ENCODE peak calls at places on chromosomes 2 and 18, in nine cellular contexts. One of them, this sample, is unnamed.

GRCh38 chr2:52594036-52594435 is 1173.6 kb upstream of the CHAC2 start:
- DNase-seq in adrenal gland: no peak
- DNase-seq in BJ: no peak
- DNase-seq in lower lobe of right lung: no peak
- DNase-seq in astrocyte of the spinal cord: peak; percentile 45
- DNase-seq in endothelial cell: no peak
- DNase-seq in GM12865: no peak
- DNase-seq in AG04450: no peak
- DNase-seq in kidney: no peak
- DNase-seq in this sample: no peak

GRCh38 chr2:196101325-196101981 is 32.8 kb upstream of the DNAH7 start:
- DNase-seq in endothelial cell: no peak
- DNase-seq in adrenal gland: no peak
- DNase-seq in lower lobe of right lung: no peak
- DNase-seq in AG04450: no peak
- DNase-seq in astrocyte of the spinal cord: peak; percentile 59
- DNase-seq in BJ: no peak
- DNase-seq in GM12865: peak; percentile 75
- DNase-seq in kidney: no peak
- DNase-seq in this sample: peak; percentile 36

GRCh38 chr2:66897181-66897580 is 462.3 kb downstream of the MEIS1 start:
- DNase-seq in kidney: no peak
- DNase-seq in astrocyte of the spinal cord: peak; percentile 20
- DNase-seq in endothelial cell: no peak
- DNase-seq in adrenal gland: no peak
- DNase-seq in GM12865: no peak
- DNase-seq in AG04450: no peak
- DNase-seq in BJ: no peak
- DNase-seq in lower lobe of right lung: no peak
- DNase-seq in this sample: peak; percentile 42

GRCh38 chr2:26018184-26018716 is 15.6 kb upstream of the RAB10 start:
- DNase-seq in adrenal gland: peak; percentile 84
- DNase-seq in lower lobe of right lung: peak; percentile 81
- DNase-seq in AG04450: peak; percentile 59
- DNase-seq in GM12865: no peak
- DNase-seq in BJ: peak; percentile 36
- DNase-seq in endothelial cell: no peak
- DNase-seq in astrocyte of the spinal cord: peak; percentile 88
- DNase-seq in kidney: peak; percentile 93
- DNase-seq in this sample: peak; percentile 91

GRCh38 chr2:109321570-109321969 is 192.6 kb downstream of the SH3RF3 start:
- DNase-seq in AG04450: no peak
- DNase-seq in adrenal gland: no peak
- DNase-seq in astrocyte of the spinal cord: no peak
- DNase-seq in BJ: no peak
- DNase-seq in lower lobe of right lung: no peak
- DNase-seq in GM12865: no peak
- DNase-seq in kidney: no peak
- DNase-seq in endothelial cell: no peak
- DNase-seq in this sample: peak; percentile 71

GRCh38 chr2:214533511-214533910 is 122.7 kb downstream of the VWC2L start:
- DNase-seq in endothelial cell: no peak
- DNase-seq in kidney: no peak
- DNase-seq in adrenal gland: no peak
- DNase-seq in astrocyte of the spinal cord: peak; percentile 22
- DNase-seq in lower lobe of right lung: no peak
- DNase-seq in BJ: no peak
- DNase-seq in GM12865: no peak
- DNase-seq in AG04450: no peak
- DNase-seq in this sample: no peak

GRCh38 chr18:45255142-45255890 is 360.0 kb upstream of the SLC14A2 start:
- DNase-seq in kidney: no peak
- DNase-seq in AG04450: peak; percentile 88
- DNase-seq in astrocyte of the spinal cord: peak; percentile 91
- DNase-seq in GM12865: no peak
- DNase-seq in BJ: peak; percentile 90
- DNase-seq in lower lobe of right lung: no peak
- DNase-seq in adrenal gland: no peak
- DNase-seq in endothelial cell: no peak
- DNase-seq in this sample: peak; percentile 89

GRCh38 chr2:38835015-38835601 is 40.6 kb downstream of the DHX57 start:
- DNase-seq in BJ: no peak
- DNase-seq in kidney: no peak
- DNase-seq in endothelial cell: peak; percentile 21
- DNase-seq in GM12865: peak; percentile 17
- DNase-seq in lower lobe of right lung: no peak
- DNase-seq in adrenal gland: no peak
- DNase-seq in astrocyte of the spinal cord: peak; percentile 17
- DNase-seq in AG04450: no peak
- DNase-seq in this sample: peak; percentile 45

GRCh38 chr2:139162957-139163356 is 382.8 kb upstream of the NXPH2 start:
- DNase-seq in AG04450: no peak
- DNase-seq in GM12865: no peak
- DNase-seq in lower lobe of right lung: no peak
- DNase-seq in kidney: no peak
- DNase-seq in BJ: no peak
- DNase-seq in adrenal gland: no peak
- DNase-seq in endothelial cell: no peak
- DNase-seq in astrocyte of the spinal cord: no peak
- DNase-seq in this sample: no peak

GRCh38 chr2:63300835-63301234 is 250.2 kb downstream of the OTX1 start:
- DNase-seq in AG04450: no peak
- DNase-seq in endothelial cell: no peak
- DNase-seq in kidney: no peak
- DNase-seq in GM12865: peak; percentile 13
- DNase-seq in lower lobe of right lung: no peak
- DNase-seq in astrocyte of the spinal cord: no peak
- DNase-seq in BJ: no peak
- DNase-seq in adrenal gland: no peak
- DNase-seq in this sample: peak; percentile 0

GRCh38 chr2:95166065-95166763 is 605 bp downstream of the ZNF2 start:
- DNase-seq in GM12865: no peak
- DNase-seq in endothelial cell: no peak
- DNase-seq in BJ: no peak
- DNase-seq in astrocyte of the spinal cord: no peak
- DNase-seq in AG04450: no peak
- DNase-seq in lower lobe of right lung: no peak
- DNase-seq in adrenal gland: no peak
- DNase-seq in kidney: no peak
- DNase-seq in this sample: no peak

GRCh38 chr2:163774862-163775261 is 39.1 kb upstream of the FIGN start:
- DNase-seq in AG04450: peak; percentile 13
- DNase-seq in endothelial cell: no peak
- DNase-seq in lower lobe of right lung: no peak
- DNase-seq in adrenal gland: no peak
- DNase-seq in GM12865: no peak
- DNase-seq in kidney: no peak
- DNase-seq in astrocyte of the spinal cord: peak; percentile 86
- DNase-seq in BJ: peak; percentile 53
- DNase-seq in this sample: peak; percentile 93

GRCh38 chr2:239717319-239717675 is 307.8 kb downstream of the NDUFA10 start:
- DNase-seq in kidney: no peak
- DNase-seq in lower lobe of right lung: no peak
- DNase-seq in GM12865: no peak
- DNase-seq in BJ: no peak
- DNase-seq in astrocyte of the spinal cord: no peak
- DNase-seq in endothelial cell: no peak
- DNase-seq in AG04450: no peak
- DNase-seq in adrenal gland: no peak
- DNase-seq in this sample: no peak

GRCh38 chr2:239716536-239717318 is 308.4 kb downstream of the NDUFA10 start:
- DNase-seq in BJ: no peak
- DNase-seq in adrenal gland: no peak
- DNase-seq in AG04450: no peak
- DNase-seq in astrocyte of the spinal cord: no peak
- DNase-seq in endothelial cell: no peak
- DNase-seq in GM12865: no peak
- DNase-seq in kidney: no peak
- DNase-seq in lower lobe of right lung: peak; percentile 43
- DNase-seq in this sample: no peak

GRCh38 chr2:239715606-239716005 is 309.5 kb downstream of the NDUFA10 start:
- DNase-seq in GM12865: no peak
- DNase-seq in adrenal gland: no peak
- DNase-seq in AG04450: no peak
- DNase-seq in lower lobe of right lung: peak; percentile 28
- DNase-seq in astrocyte of the spinal cord: no peak
- DNase-seq in BJ: no peak
- DNase-seq in kidney: no peak
- DNase-seq in endothelial cell: no peak
- DNase-seq in this sample: no peak

GRCh38 chr2:239716009-239716408 is 309.1 kb downstream of the NDUFA10 start:
- DNase-seq in kidney: no peak
- DNase-seq in adrenal gland: no peak
- DNase-seq in AG04450: no peak
- DNase-seq in lower lobe of right lung: no peak
- DNase-seq in astrocyte of the spinal cord: no peak
- DNase-seq in GM12865: no peak
- DNase-seq in BJ: no peak
- DNase-seq in endothelial cell: no peak
- DNase-seq in this sample: no peak

GRCh38 chr2:239717706-239718105 is 307.4 kb downstream of the NDUFA10 start:
- DNase-seq in endothelial cell: no peak
- DNase-seq in adrenal gland: no peak
- DNase-seq in astrocyte of the spinal cord: no peak
- DNase-seq in AG04450: no peak
- DNase-seq in kidney: no peak
- DNase-seq in lower lobe of right lung: peak; percentile 46
- DNase-seq in GM12865: no peak
- DNase-seq in BJ: no peak
- DNase-seq in this sample: no peak
- TF ChIP-seq CTCF in endothelial cell: no peak
- TF ChIP-seq CTCF in adrenal gland: no peak
- TF ChIP-seq CTCF in astrocyte of the spinal cord: no peak
- TF ChIP-seq CTCF in AG04450: no peak
- TF ChIP-seq CTCF in kidney: no peak
- TF ChIP-seq CTCF in lower lobe of right lung: no peak
- TF ChIP-seq CTCF in GM12865: no peak
- TF ChIP-seq CTCF in BJ: no peak
- TF ChIP-seq CTCF in this sample: no peak

GRCh38 chr2:229971298-229971790 is 49.0 kb downstream of the FBXO36 start:
- DNase-seq in BJ: no peak
- DNase-seq in adrenal gland: no peak
- DNase-seq in GM12865: no peak
- DNase-seq in kidney: no peak
- DNase-seq in astrocyte of the spinal cord: no peak
- DNase-seq in AG04450: no peak
- DNase-seq in lower lobe of right lung: no peak
- DNase-seq in endothelial cell: no peak
- DNase-seq in this sample: no peak

GRCh38 chr2:229970406-229970805 is 48.1 kb downstream of the FBXO36 start:
- DNase-seq in BJ: no peak
- DNase-seq in adrenal gland: no peak
- DNase-seq in kidney: no peak
- DNase-seq in GM12865: no peak
- DNase-seq in lower lobe of right lung: no peak
- DNase-seq in AG04450: no peak
- DNase-seq in astrocyte of the spinal cord: no peak
- DNase-seq in endothelial cell: no peak
- DNase-seq in this sample: no peak

DNA sequence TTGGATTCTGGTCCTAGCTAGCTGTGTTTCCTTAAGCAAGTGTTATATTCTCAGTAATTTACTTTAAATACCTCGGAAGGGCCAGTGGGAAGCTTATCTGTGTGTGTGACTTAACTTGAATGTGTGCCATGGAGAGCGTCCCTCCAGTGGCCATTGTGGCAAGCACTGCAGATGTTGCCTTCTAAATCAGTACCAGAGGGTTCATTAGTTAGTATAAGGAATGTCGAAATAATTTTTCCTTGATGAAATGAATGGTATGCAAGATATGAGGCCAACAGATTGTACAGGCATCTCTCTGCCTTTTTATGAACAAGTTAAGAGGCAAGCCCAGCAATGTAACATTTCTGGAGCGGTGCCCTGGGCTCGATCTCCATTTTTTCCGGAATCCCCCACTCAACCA is 52.0 kb downstream of the FBXO36 start:
- DNase-seq in endothelial cell: no peak
- DNase-seq in lower lobe of right lung: no peak
- DNase-seq in GM12865: no peak
- DNase-seq in kidney: no peak
- DNase-seq in AG04450: peak; percentile 24
- DNase-seq in astrocyte of the spinal cord: peak; percentile 6
- DNase-seq in adrenal gland: no peak
- DNase-seq in BJ: peak; percentile 72
- DNase-seq in this sample: peak; percentile 94
- TF ChIP-seq CTCF in endothelial cell: no peak
- TF ChIP-seq CTCF in lower lobe of right lung: peak; percentile 10
- TF ChIP-seq CTCF in GM12865: no peak
- TF ChIP-seq CTCF in kidney: peak; percentile 10
- TF ChIP-seq CTCF in AG04450: peak; percentile 41
- TF ChIP-seq CTCF in astrocyte of the spinal cord: no peak
- TF ChIP-seq CTCF in adrenal gland: peak; percentile 28
- TF ChIP-seq CTCF in BJ: peak; percentile 53
- TF ChIP-seq CTCF in this sample: peak; percentile 31

DNA sequence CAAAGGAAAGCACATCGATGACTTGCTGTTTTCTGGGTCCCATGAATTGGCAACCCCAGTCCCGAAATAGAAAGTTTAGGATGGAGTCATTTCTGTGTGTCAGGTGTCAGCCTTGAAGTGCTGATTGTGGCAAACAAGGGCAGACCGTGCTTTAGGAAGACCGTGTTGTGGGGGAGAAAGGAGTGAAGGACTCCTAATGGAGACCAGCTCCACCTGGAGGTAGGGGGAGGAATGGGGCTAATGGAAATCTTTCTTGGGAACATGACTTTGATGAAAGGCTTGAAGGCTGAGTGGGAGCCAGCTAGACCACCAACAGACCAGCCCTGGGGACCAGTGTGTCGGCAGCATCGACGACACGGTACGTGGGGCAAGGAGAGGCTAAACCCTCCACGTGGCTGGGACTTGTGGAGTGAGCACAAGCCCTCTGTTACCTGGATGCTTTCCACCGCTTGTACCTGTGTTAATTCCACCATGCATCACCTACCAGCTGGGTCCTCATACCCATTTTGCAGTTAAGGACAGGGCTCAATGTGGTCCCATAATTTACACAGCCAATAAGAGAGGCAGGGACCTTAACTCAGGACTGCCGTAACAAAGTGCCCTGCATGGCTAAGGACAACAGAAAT is 104.2 kb downstream of the SH3BP4 start:
- DNase-seq in endothelial cell: peak; percentile 24
- DNase-seq in astrocyte of the spinal cord: no peak
- DNase-seq in GM12865: no peak
- DNase-seq in AG04450: no peak
- DNase-seq in kidney: no peak
- DNase-seq in BJ: no peak
- DNase-seq in adrenal gland: no peak
- DNase-seq in lower lobe of right lung: no peak
- DNase-seq in this sample: peak; percentile 56
- TF ChIP-seq CTCF in endothelial cell: peak; percentile 56
- TF ChIP-seq CTCF in astrocyte of the spinal cord: peak; percentile 54
- TF ChIP-seq CTCF in GM12865: no peak
- TF ChIP-seq CTCF in AG04450: peak; percentile 53
- TF ChIP-seq CTCF in kidney: no peak
- TF ChIP-seq CTCF in BJ: peak; percentile 50
- TF ChIP-seq CTCF in adrenal gland: peak; percentile 64
- TF ChIP-seq CTCF in lower lobe of right lung: peak; percentile 59
- TF ChIP-seq CTCF in this sample: peak; percentile 59

DNA sequence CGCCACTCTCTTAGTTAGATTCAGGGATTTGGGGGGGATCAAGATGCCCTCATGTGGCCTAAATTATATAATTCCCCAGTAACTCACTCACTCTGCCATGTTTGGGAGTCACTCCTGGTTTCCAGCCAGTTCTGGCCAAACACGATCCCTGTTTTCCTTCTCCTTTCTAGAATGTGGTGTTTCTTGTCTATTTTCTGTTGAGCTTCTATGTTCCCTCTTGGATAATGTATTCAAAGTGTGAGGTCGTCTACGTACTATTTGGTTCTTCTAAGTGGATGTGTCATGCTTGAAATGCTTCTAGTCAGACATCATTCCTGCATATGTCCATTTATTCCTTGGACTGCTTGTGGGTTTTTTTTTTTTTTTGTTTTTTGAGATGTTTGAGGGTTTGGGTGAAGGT is 415.0 kb upstream of the SYT4 start:
- DNase-seq in kidney: no peak
- DNase-seq in GM12865: no peak
- DNase-seq in lower lobe of right lung: no peak
- DNase-seq in AG04450: no peak
- DNase-seq in BJ: peak; percentile 32
- DNase-seq in astrocyte of the spinal cord: peak; percentile 76
- DNase-seq in adrenal gland: no peak
- DNase-seq in endothelial cell: no peak
- DNase-seq in this sample: peak; percentile 3
- TF ChIP-seq CTCF in kidney: no peak
- TF ChIP-seq CTCF in GM12865: no peak
- TF ChIP-seq CTCF in lower lobe of right lung: no peak
- TF ChIP-seq CTCF in AG04450: no peak
- TF ChIP-seq CTCF in BJ: no peak
- TF ChIP-seq CTCF in astrocyte of the spinal cord: no peak
- TF ChIP-seq CTCF in adrenal gland: no peak
- TF ChIP-seq CTCF in endothelial cell: no peak
- TF ChIP-seq CTCF in this sample: no peak

This sample was measured in cardiac fibroblast.